ENCODE peak calls at places on chromosomes 7 and 10, in ten cellular contexts. Z is CD8-positive, alpha-beta T cell; B is dorsolateral prefrontal cortex; G is RWPE2; R is DMS153; J is GM19239; H is HEK293T; V is amniotic epithelial cell; N is aorta; A is mammary epithelial cell. Q is an unnamed sample.

GRCh38 chr10:129332476-129332875 is 134.6 kb upstream of the MGMT start:
- DNase-seq in Z (no peak), B (no peak), G (no peak), R (peak; percentile 21), J (no peak), H (peak; percentile 42), V (no peak), N (no peak), A (no peak), Q (peak; percentile 12)

GRCh38 chr10:3293536-3294431 is 121.2 kb upstream of the PITRM1 start:
- DNase-seq in Z (no peak), B (no peak), G (no peak), R (no peak), J (no peak), H (no peak), V (peak; percentile 8), N (no peak), A (no peak), Q (no peak)

GRCh38 chr10:127424594-127425264 is 124.4 kb upstream of the NPS start:
- DNase-seq in Z (no peak), B (no peak), G (no peak), R (no peak), J (no peak), H (no peak), V (no peak), N (no peak), A (no peak), Q (no peak)

GRCh38 chr10:117965984-117966383 is 80.8 kb downstream of the RAB11FIP2 start:
- DNase-seq in Z (no peak), B (no peak), G (no peak), R (no peak), J (no peak), H (no peak), V (no peak), N (no peak), A (no peak), Q (no peak)

GRCh38 chr7:28958235-28958945 is at the start of gene TRIL:
- DNase-seq in Z (no peak), B (peak; percentile 57), G (no peak), R (peak; percentile 39), J (no peak), H (no peak), V (peak; percentile 68), N (peak; percentile 90), A (no peak), Q (peak; percentile 74)

GRCh38 chr7:87784424-87784823 is 91.7 kb downstream of the SLC25A40 start:
- DNase-seq in Z (no peak), B (no peak), G (no peak), R (no peak), J (no peak), H (no peak), V (peak; percentile 6), N (no peak), A (no peak), Q (no peak)

GRCh38 chr7:81339946-81340345 is 421.1 kb upstream of the SEMA3C start:
- DNase-seq in Z (no peak), B (no peak), G (no peak), R (no peak), J (no peak), H (no peak), V (no peak), N (no peak), A (no peak), Q (no peak)

GRCh38 chr10:119429771-119430170 is 112.7 kb downstream of the RGS10 start:
- DNase-seq in Z (no peak), B (no peak), G (no peak), R (no peak), J (no peak), H (no peak), V (no peak), N (no peak), A (no peak), Q (no peak)

GRCh38 chr10:994836-995558 is 6.8 kb downstream of the GTPBP4 start:
- DNase-seq in Z (no peak), B (no peak), G (no peak), R (no peak), J (no peak), H (no peak), V (no peak), N (no peak), A (no peak), Q (no peak)

GRCh38 chr10:64682043-64682442 is 1160.8 kb downstream of the REEP3 start:
- DNase-seq in Z (no peak), B (no peak), G (no peak), R (no peak), J (no peak), H (no peak), V (no peak), N (no peak), A (no peak), Q (peak; percentile 49)

GRCh38 chr7:28865494-28866257 is 92.5 kb downstream of the TRIL start:
- DNase-seq in Z (no peak), B (no peak), G (no peak), R (no peak), J (no peak), H (no peak), V (peak; percentile 24), N (no peak), A (no peak), Q (peak; percentile 23)

GRCh38 chr10:50152792-50153272 is 85.1 kb downstream of the WASHC2A start:
- DNase-seq in Z (no peak), B (no peak), G (no peak), R (peak; percentile 16), J (no peak), H (no peak), V (no peak), N (no peak), A (no peak), Q (no peak)

GRCh38 chr10:69497611-69498390 is 46.5 kb downstream of the TSPAN15 start:
- DNase-seq in Z (no peak), B (no peak), G (no peak), R (no peak), J (no peak), H (no peak), V (no peak), N (peak; percentile 67), A (no peak), Q (peak; percentile 45)

GRCh38 chr10:3671431-3671955 is 113.5 kb downstream of the KLF6 start:
- DNase-seq in Z (no peak), B (no peak), G (no peak), R (no peak), J (no peak), H (no peak), V (peak; percentile 32), N (no peak), A (no peak), Q (no peak)

GRCh38 chr10:73871915-73872710 is 2.2 kb downstream of the CAMK2G start:
- DNase-seq in Z (no peak), B (no peak), G (no peak), R (no peak), J (no peak), H (no peak), V (no peak), N (no peak), A (no peak), Q (peak; percentile 57)

GRCh38 chr10:1006573-1006972 is 18.3 kb downstream of the GTPBP4 start:
- DNase-seq in Z (no peak), B (no peak), G (no peak), R (no peak), J (no peak), H (no peak), V (no peak), N (no peak), A (no peak), Q (no peak)